ENCODE peak calls at places on chromosomes 16 and 17, in four cellular contexts. H is A549, W is M059J, A is chondrocyte. E is an unnamed sample.

GRCh38 chr17:9677411-9677810 is 32.1 kb downstream of the USP43 start:
- DNase-seq in H (no peak), W (peak; percentile 32), A (no peak), E (no peak)

GRCh38 chr17:17372856-17373520 is 69.8 kb downstream of the NT5M start:
- DNase-seq in H (no peak), W (no peak), A (peak; percentile 63), E (no peak)

GRCh38 chr17:44269118-44269794 is 1.3 kb upstream of the SLC4A1 start:
- DNase-seq in H (no peak), W (peak; percentile 15), A (no peak), E (no peak)

GRCh38 chr17:48731355-48731754 is 2.8 kb upstream of the HOXB13 start:
- DNase-seq in H (no peak), W (no peak), A (no peak), E (no peak)

GRCh38 chr16:78289844-78290277 is 190.4 kb downstream of the WWOX start:
- DNase-seq in H (no peak), W (no peak), A (no peak), E (no peak)

GRCh38 chr17:57515662-57516211 is 229.4 kb downstream of the CCDC182 start:
- DNase-seq in H (no peak), W (no peak), A (no peak), E (no peak)

GRCh38 chr17:48641541-48642058 is 15.4 kb upstream of the HOXB9 start:
- DNase-seq in H (no peak), W (no peak), A (no peak), E (no peak)

GRCh38 chr16:1981972-1982574 is 804 bp upstream of the NOXO1 start:
- DNase-seq in H (no peak), W (peak; percentile 35), A (no peak), E (no peak)

GRCh38 chr16:89922477-89922883 is 662 bp upstream of the TUBB3 start:
- DNase-seq in H (peak; percentile 83), W (peak; percentile 97), A (peak; percentile 96), E (peak; percentile 68)

GRCh38 chr16:57172891-57173290 is 12.9 kb downstream of the PSME3IP1 start:
- DNase-seq in H (no peak), W (no peak), A (no peak), E (no peak)

GRCh38 chr16:4329354-4329775 is 13.5 kb downstream of the GLIS2 start:
- DNase-seq in H (no peak), W (no peak), A (no peak), E (no peak)

GRCh38 chr17:63775420-63775819 is 1.4 kb downstream of the DDX42 start:
- DNase-seq in H (no peak), W (no peak), A (no peak), E (no peak)

GRCh38 chr17:81923302-81924260 is 4.0 kb downstream of the MAFG start:
- DNase-seq in H (peak; percentile 83), W (no peak), A (no peak), E (no peak)

GRCh38 chr17:16593356-16594102 is 24.5 kb upstream of the ZNF287 start:
- DNase-seq in H (no peak), W (no peak), A (no peak), E (no peak)

GRCh38 chr16:88455610-88456355 is 2.7 kb downstream of the ZFPM1 start:
- DNase-seq in H (peak; percentile 55), W (peak; percentile 80), A (no peak), E (peak; percentile 61)

GRCh38 chr16:17403859-17404545 is 66.8 kb downstream of the XYLT1 start:
- DNase-seq in H (no peak), W (peak; percentile 54), A (no peak), E (no peak)

GRCh38 chr17:157901-158300 is 20.5 kb downstream of the SCGB1C2 start:
- DNase-seq in H (no peak), W (no peak), A (peak; percentile 61), E (no peak)

GRCh38 chr16:3599121-3599520 is 12.3 kb downstream of the SLX4 start:
- DNase-seq in H (no peak), W (no peak), A (no peak), E (no peak)

GRCh38 chr17:61536417-61536955 is 54.5 kb downstream of the NACA2 start:
- DNase-seq in H (no peak), W (peak; percentile 16), A (no peak), E (no peak)

GRCh38 chr16:30569746-30570325 is 1.7 kb downstream of the ZNF688 start:
- DNase-seq in H (no peak), W (no peak), A (no peak), E (no peak)

GRCh38 chr16:28985611-28986041 is 774 bp downstream of the LAT start:
- DNase-seq in H (no peak), W (no peak), A (no peak), E (no peak)

GRCh38 chr17:77905266-77905665 is 53.2 kb upstream of the TNRC6C start:
- DNase-seq in H (no peak), W (no peak), A (no peak), E (no peak)

GRCh38 chr16:69927056-69927757 is 23.9 kb upstream of the CLEC18A start:
- DNase-seq in H (no peak), W (no peak), A (peak; percentile 59), E (no peak)

GRCh38 chr17:52242268-52242667 is 83.8 kb upstream of the CA10 start:
- DNase-seq in H (no peak), W (no peak), A (no peak), E (no peak)

GRCh38 chr16:30472328-30472942 is at the start of gene ITGAL:
- DNase-seq in H (no peak), W (no peak), A (no peak), E (no peak)

GRCh38 chr17:35387496-35387895 is 14.1 kb upstream of the SLFN11 start:
- DNase-seq in H (no peak), W (no peak), A (no peak), E (no peak)